ENCODE peak calls at places on chromosomes 12 and 14, in six cellular contexts. Z is NCI-H2107; G is naive thymus-derived CD8-positive, alpha-beta T cell; I is activated CD4-positive, alpha-beta T cell treated with anti-CD3 and anti-CD28 coated beads for 24 hours; D is ascending aorta; C is COR-L47. H is an unnamed sample.
A peak's percentile ranks its signal among the peaks of the same experiment; 100 is the strongest.

GRCh38 chr14:88986146-88986841 is 161.8 kb downstream of the TTC8 start:
- DNase-seq in Z (no peak), D (no peak), I (no peak), G (no peak), C (no peak), H (peak; percentile 11)

GRCh38 chr12:91900971-91901370 is 244.7 kb downstream of the BTG1 start:
- DNase-seq in I (no peak), D (no peak), Z (no peak), C (no peak), G (no peak), H (no peak)

GRCh38 chr12:132506730-132507538 is 17.0 kb downstream of the FBRSL1 start:
- DNase-seq in I (peak; percentile 60), G (peak; percentile 67), C (no peak), D (peak; percentile 84), Z (no peak), H (peak; percentile 66)

GRCh38 chr14:105059917-105060565 is 5.2 kb downstream of the GPR132 start:
- DNase-seq in I (no peak), G (no peak), Z (no peak), C (no peak), D (no peak), H (no peak)

GRCh38 chr14:94638961-94639817 is 27.0 kb downstream of the SERPINA3 start:
- DNase-seq in C (no peak), I (no peak), Z (no peak), D (peak; percentile 57), G (no peak), H (no peak)

GRCh38 chr14:58275527-58276190 is 22.7 kb upstream of the ARID4A start:
- DNase-seq in G (peak; percentile 23), D (no peak), C (no peak), I (no peak), Z (no peak), H (no peak)

GRCh38 chr12:99558113-99558512 is 89.4 kb upstream of the GARIN6 start:
- DNase-seq in D (no peak), Z (no peak), G (no peak), C (no peak), I (no peak), H (no peak)

GRCh38 chr14:100540141-100540925 is 46.9 kb downstream of the BEGAIN start:
- DNase-seq in G (no peak), Z (no peak), C (no peak), I (no peak), D (peak; percentile 47), H (no peak)

GRCh38 chr12:81863406-81863805 is 104.3 kb upstream of the PPFIA2 start:
- DNase-seq in C (no peak), I (no peak), D (no peak), G (no peak), Z (no peak), H (no peak)

GRCh38 chr12:43277630-43278267 is 274.3 kb downstream of the ADAMTS20 start:
- DNase-seq in G (no peak), Z (no peak), D (no peak), C (no peak), I (no peak), H (no peak)

GRCh38 chr12:10673660-10674384 is at the start of gene STYK1:
- DNase-seq in C (no peak), I (peak; percentile 55), G (peak; percentile 81), D (peak; percentile 67), Z (peak; percentile 66), H (peak; percentile 80)

GRCh38 chr14:93056840-93057585 is 58.7 kb downstream of the ITPK1 start:
- DNase-seq in C (no peak), I (no peak), Z (no peak), G (no peak), D (no peak), H (no peak)

GRCh38 chr14:46048127-46048526 is 603.5 kb downstream of the RPL10L start:
- DNase-seq in Z (no peak), I (no peak), C (peak; percentile 10), G (no peak), D (no peak), H (no peak)

GRCh38 chr12:2641761-2642160 is 153.0 kb upstream of the FKBP4 start:
- DNase-seq in Z (no peak), D (peak; percentile 59), G (no peak), C (no peak), I (no peak), H (no peak)

GRCh38 chr14:35747379-35747778 is 61.7 kb downstream of the RALGAPA1 start:
- DNase-seq in G (no peak), C (no peak), D (no peak), I (no peak), Z (no peak), H (peak; percentile 60)

GRCh38 chr14:77000340-77001235 is 27.9 kb downstream of the IRF2BPL start:
- DNase-seq in G (no peak), D (no peak), I (no peak), C (no peak), Z (peak; percentile 50), H (peak; percentile 73)

GRCh38 chr12:106267535-106267934 is 19.7 kb upstream of the CKAP4 start:
- DNase-seq in G (no peak), I (no peak), Z (no peak), C (no peak), D (no peak), H (no peak)